ENCODE peak calls at places on chromosome 5, in four cellular contexts. W is testis, U is OCI-LY7, M is iPS DF 6.9. Y is an unnamed sample.

GRCh38 chr5:147084702-147085101 is 150.1 kb upstream of the STK32A start:
- DNase-seq in W (no peak), U (no peak), M (no peak), Y (no peak)

GRCh38 chr5:61330341-61330878 is 1.6 kb upstream of the ZSWIM6 start:
- DNase-seq in W (peak; percentile 69), U (no peak), M (no peak), Y (peak; percentile 26)

GRCh38 chr5:135993894-135994514 is 34.8 kb upstream of the TGFBI start:
- DNase-seq in W (no peak), U (no peak), M (no peak), Y (no peak)

GRCh38 chr5:59722875-59723274 is 170.7 kb downstream of the PDE4D start:
- DNase-seq in W (no peak), U (no peak), M (no peak), Y (no peak)

GRCh38 chr5:93008502-93009167 is 572.4 kb downstream of the NR2F1-AS1 start:
- DNase-seq in W (no peak), U (no peak), M (no peak), Y (no peak)

GRCh38 chr5:143865421-143865820 is 53.5 kb downstream of the HMHB1 start:
- DNase-seq in W (peak; percentile 22), U (no peak), M (no peak), Y (no peak)

GRCh38 chr5:154878642-154879335 is 20.4 kb downstream of the CNOT8 start:
- DNase-seq in W (no peak), U (peak; percentile 20), M (no peak), Y (no peak)

GRCh38 chr5:17379188-17379951 is 118.7 kb upstream of the TAF11L2 start:
- DNase-seq in W (no peak), U (no peak), M (no peak), Y (no peak)

GRCh38 chr5:172051643-172052362 is 45.4 kb upstream of the FBXW11 start:
- DNase-seq in W (peak; percentile 82), U (no peak), M (no peak), Y (no peak)

GRCh38 chr5:156956321-156956720 is 6.7 kb downstream of the TIMD4 start:
- DNase-seq in W (no peak), U (no peak), M (no peak), Y (no peak)

GRCh38 chr5:179803651-179804598 is 2.7 kb downstream of the MGAT4B start:
- DNase-seq in W (peak; percentile 82), U (no peak), M (no peak), Y (peak; percentile 27)

GRCh38 chr5:40606077-40606765 is 73.5 kb upstream of the PTGER4 start:
- DNase-seq in W (no peak), U (no peak), M (no peak), Y (no peak)

GRCh38 chr5:96680759-96681158 is 18.6 kb downstream of the CAST start:
- DNase-seq in W (no peak), U (no peak), M (no peak), Y (no peak)

GRCh38 chr5:72658161-72658560 is 151.0 kb upstream of the ZNF366 start:
- DNase-seq in W (no peak), U (no peak), M (no peak), Y (no peak)

GRCh38 chr5:133203317-133204305 is 151.8 kb downstream of the HSPA4 start:
- DNase-seq in W (no peak), U (no peak), M (no peak), Y (no peak)

GRCh38 chr5:54460181-54460919 is 4.9 kb downstream of the HSPB3 start:
- DNase-seq in W (peak; percentile 23), U (no peak), M (no peak), Y (no peak)

DNA sequence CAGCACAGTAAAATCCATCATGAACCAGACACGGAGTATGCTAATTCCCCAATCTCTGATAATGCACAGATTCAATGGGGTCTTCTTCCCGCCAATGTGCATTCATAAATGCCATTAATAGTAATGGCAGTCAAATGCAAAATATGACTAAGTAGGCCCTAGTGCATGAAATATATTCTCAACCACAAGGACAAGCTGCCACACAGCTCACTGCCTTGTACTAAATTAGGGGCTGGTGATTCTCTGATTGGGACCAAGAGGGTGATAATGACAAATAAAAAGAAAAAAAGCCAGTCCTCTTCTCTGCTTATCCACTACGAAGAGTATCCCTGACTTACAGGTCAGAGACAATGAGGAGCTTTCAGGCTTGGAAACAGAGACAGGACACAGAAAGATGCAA is 148.3 kb downstream of the EBF1 start:
- DNase-seq in W (no peak), U (no peak), M (no peak), Y (no peak)
- H3K4me1 ChIP-seq in W (no peaks in the 10 kb centered on the region), U (peaks cover 85% of the 10 kb centered on the region), M (peaks cover 2% of the 10 kb centered on the region), Y (no peaks in the 10 kb centered on the region)

DNA sequence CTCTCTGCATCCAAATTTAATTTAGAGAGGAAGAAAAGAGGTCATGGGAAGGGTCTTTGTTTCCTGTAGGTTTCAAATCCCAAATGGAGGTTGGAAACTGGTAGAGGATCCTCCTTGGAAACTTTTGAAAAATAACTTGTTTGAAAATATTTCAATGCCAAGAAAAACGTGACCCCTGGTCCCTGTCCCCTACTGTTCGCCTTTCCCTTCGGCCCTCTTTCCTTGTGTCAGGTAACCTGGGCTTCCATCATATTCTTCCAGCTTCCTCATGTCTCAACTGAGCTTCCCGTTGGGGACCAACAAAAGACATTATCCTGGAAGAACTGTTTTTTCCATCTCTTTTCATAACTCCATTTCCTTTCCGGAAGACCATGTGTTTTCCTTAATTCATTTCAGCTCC is 266.7 kb upstream of the ANKRD55 start:
- DNase-seq in W (no peak), U (no peak), M (no peak), Y (no peak)
- H3K9me3 ChIP-seq in W (no peaks in the 10 kb centered on the region), U (no peaks in the 10 kb centered on the region), M (no peaks in the 10 kb centered on the region), Y (no peaks in the 10 kb centered on the region)

GRCh38 chr5:177540438-177540837 is 13.9 kb downstream of the FAM193B start:
- DNase-seq in W (no peak), U (no peak), M (no peak), Y (no peak)

GRCh38 chr5:177538876-177539275 is 15.5 kb downstream of the FAM193B start:
- DNase-seq in W (no peak), U (no peak), M (no peak), Y (no peak)

GRCh38 chr5:177537389-177538361 is 16.7 kb downstream of the FAM193B start:
- DNase-seq in W (peak; percentile 60), U (no peak), M (no peak), Y (peak; percentile 68)

GRCh38 chr5:177536386-177536785 is 18.0 kb downstream of the FAM193B start:
- DNase-seq in W (no peak), U (no peak), M (no peak), Y (no peak)

GRCh38 chr5:177539411-177539810 is 15.0 kb downstream of the FAM193B start:
- DNase-seq in W (no peak), U (no peak), M (no peak), Y (no peak)
- H3K36me3 ChIP-seq in W (no peaks in the 10 kb centered on the region), U (peaks cover 63% of the 10 kb centered on the region), M (peaks cover 15% of the 10 kb centered on the region), Y (peaks cover 26% of the 10 kb centered on the region)

DNA sequence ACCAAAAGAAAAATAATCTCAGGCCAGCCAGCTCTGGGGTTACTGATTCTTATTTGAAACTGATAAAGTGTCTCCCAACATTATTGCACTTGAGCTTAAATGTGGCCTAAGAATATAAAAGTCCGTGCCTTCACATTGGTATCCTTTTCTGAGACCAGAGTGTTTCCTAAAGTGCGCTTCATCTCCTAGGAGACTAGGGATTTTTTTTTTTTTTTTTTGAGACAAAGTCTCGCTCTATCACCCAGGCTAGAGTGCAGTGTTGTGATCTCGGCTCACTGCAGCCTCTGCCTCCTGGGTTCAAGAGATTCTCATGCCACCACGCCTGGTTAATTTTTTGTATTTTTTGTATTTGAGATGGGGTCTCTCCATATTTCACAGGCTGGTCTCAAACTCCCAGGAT is 23.5 kb upstream of the KCNIP1 start:
- DNase-seq in W (no peak), U (no peak), M (no peak), Y (no peak)
- H3K4me1 ChIP-seq in W (peaks cover 19% of the 10 kb centered on the region), U (no peaks in the 10 kb centered on the region), M (peaks cover 1% of the 10 kb centered on the region), Y (no peaks in the 10 kb centered on the region)

GRCh38 chr5:141338538-141339306 is at the start of gene PCDHGA2:
- DNase-seq in W (peak; percentile 80), U (peak; percentile 46), M (no peak), Y (no peak)
- H3K9me3 ChIP-seq in W (no peaks in the 10 kb centered on the region), U (no peaks in the 10 kb centered on the region), M (peaks cover 2% of the 10 kb centered on the region), Y (no peaks in the 10 kb centered on the region)

GRCh38 chr5:178711572-178711971 is 18.9 kb downstream of the ZNF354A start:
- DNase-seq in W (no peak), U (no peak), M (no peak), Y (no peak)
- H3K36me3 ChIP-seq in W (no peaks in the 10 kb centered on the region), U (peaks cover 48% of the 10 kb centered on the region), M (peaks cover 9% of the 10 kb centered on the region), Y (no peaks in the 10 kb centered on the region)

DNA sequence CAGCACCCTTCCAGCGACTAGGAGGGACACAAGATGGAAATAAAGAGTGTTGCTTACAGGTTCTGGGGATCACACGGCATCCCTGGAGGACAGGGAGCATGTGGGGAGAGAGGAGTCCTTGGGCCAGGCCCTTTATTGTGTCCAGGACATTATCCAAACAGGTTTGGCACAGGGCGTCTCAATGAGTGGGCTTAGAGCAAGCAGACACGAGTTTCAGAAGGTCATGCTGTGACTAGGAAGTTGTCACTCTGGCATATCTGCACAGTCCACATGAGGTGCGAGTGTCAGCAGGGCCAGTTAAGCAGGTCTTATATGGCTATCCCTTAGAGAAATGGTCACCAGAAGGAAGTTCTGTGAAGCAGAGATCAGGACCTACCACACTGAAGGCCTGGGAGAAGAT is 174.5 kb upstream of the OTULINL start:
- DNase-seq in W (no peak), U (no peak), M (no peak), Y (no peak)
- H3K4me1 ChIP-seq in W (peaks cover 50% of the 10 kb centered on the region), U (no peaks in the 10 kb centered on the region), M (no peaks in the 10 kb centered on the region), Y (peaks cover 40% of the 10 kb centered on the region)

GRCh38 chr5:3929799-3930198 is 334.2 kb downstream of the IRX1 start:
- DNase-seq in W (no peak), U (no peak), M (no peak), Y (no peak)
- H3K9me3 ChIP-seq in W (no peaks in the 10 kb centered on the region), U (no peaks in the 10 kb centered on the region), M (no peaks in the 10 kb centered on the region), Y (no peaks in the 10 kb centered on the region)

GRCh38 chr5:145449794-145450193 is 385.3 kb downstream of the PRELID2 start:
- DNase-seq in W (no peak), U (no peak), M (no peak), Y (no peak)
- H3K36me3 ChIP-seq in W (no peaks in the 10 kb centered on the region), U (no peaks in the 10 kb centered on the region), M (no peaks in the 10 kb centered on the region), Y (no peaks in the 10 kb centered on the region)

DNA sequence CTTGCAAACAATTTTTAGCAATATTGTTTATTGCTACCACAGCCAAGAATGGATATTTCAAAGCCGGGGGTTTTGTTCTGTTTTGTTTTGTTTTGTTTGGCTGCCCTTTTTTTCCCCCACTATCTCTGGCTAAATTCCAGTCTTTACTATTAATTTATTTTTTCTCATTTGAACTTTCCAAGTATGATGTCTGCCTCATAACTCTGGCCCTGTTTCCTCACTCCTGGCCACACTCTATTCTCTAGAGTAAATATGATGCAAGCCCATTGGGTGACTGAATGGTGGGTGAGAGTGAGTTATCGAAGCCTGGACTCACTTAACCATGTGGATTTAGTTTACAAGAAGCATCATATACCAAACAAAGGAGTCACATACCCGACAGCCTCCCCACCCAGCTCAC is 41.9 kb downstream of the WDR36 start:
- DNase-seq in W (no peak), U (no peak), M (no peak), Y (no peak)
- H3K4me1 ChIP-seq in W (no peaks in the 10 kb centered on the region), U (no peaks in the 10 kb centered on the region), M (peaks cover 7% of the 10 kb centered on the region), Y (no peaks in the 10 kb centered on the region)